ENCODE peak calls at places on chromosomes 6 and 20, in four cellular contexts. F is NCI-H774, H is SW 1271, V is neural crest cell. J is an unnamed sample.

GRCh38 chr20:38764563-38765355 is 16.5 kb downstream of the ACTR5 start:
- DNase-seq in F (no peak), H (peak), V (no peak), J (peak)

GRCh38 chr20:44247131-44247571 is at the start of gene GDAP1L1:
- DNase-seq in F (no peak), H (no peak), V (peak), J (no peak)

GRCh38 chr20:32695089-32695488 is 21.3 kb upstream of the C20orf203 start:
- DNase-seq in F (no peak), H (no peak), V (no peak), J (no peak)

GRCh38 chr6:51675551-51676275 is 411.7 kb downstream of the PKHD1 start:
- DNase-seq in F (no peak), H (no peak), V (no peak), J (no peak)

GRCh38 chr6:34969662-34970265 is 80.7 kb downstream of the ANKS1A start:
- DNase-seq in F (no peak), H (no peak), V (no peak), J (no peak)

GRCh38 chr6:2948228-2949025 is 22.9 kb downstream of the SERPINB6 start:
- DNase-seq in F (no peak), H (no peak), V (no peak), J (no peak)

GRCh38 chr6:109695468-109695867 is 4.4 kb downstream of the FIG4 start:
- DNase-seq in F (peak), H (no peak), V (no peak), J (no peak)

GRCh38 chr6:39956951-39957350 is 22.7 kb upstream of the MOCS1 start:
- DNase-seq in F (no peak), H (no peak), V (no peak), J (no peak)

GRCh38 chr6:107621216-107621940 is 131.5 kb downstream of the SOBP start:
- DNase-seq in F (peak), H (no peak), V (no peak), J (no peak)